ENCODE peak calls at places on chromosomes 13 and 19, in six cellular contexts. One of them, this sample, is unnamed.
A peak's percentile ranks its signal among the peaks of the same experiment; 100 is the strongest.

GRCh38 chr19:45508931-45509691 is 1.8 kb downstream of the VASP start:
- DNase-seq in gastrocnemius medialis: peak; percentile 43
- DNase-seq in tibial nerve: no peak
- DNase-seq in IMR-90: peak; percentile 66
- DNase-seq in uterus: peak; percentile 86
- DNase-seq in stomach: peak; percentile 73
- DNase-seq in this sample: peak; percentile 73

GRCh38 chr19:47272448-47273312 is 2.0 kb upstream of the INAFM1 start:
- DNase-seq in stomach: peak; percentile 38
- DNase-seq in IMR-90: no peak
- DNase-seq in gastrocnemius medialis: no peak
- DNase-seq in tibial nerve: peak; percentile 32
- DNase-seq in uterus: peak; percentile 71
- DNase-seq in this sample: peak; percentile 37

GRCh38 chr19:32040246-32040645 is 305.2 kb upstream of the ZNF507 start:
- DNase-seq in stomach: no peak
- DNase-seq in uterus: no peak
- DNase-seq in tibial nerve: no peak
- DNase-seq in gastrocnemius medialis: no peak
- DNase-seq in IMR-90: no peak
- DNase-seq in this sample: no peak

GRCh38 chr19:18364826-18365528 is 21.0 kb upstream of the GDF15 start:
- DNase-seq in IMR-90: peak; percentile 100
- DNase-seq in gastrocnemius medialis: peak; percentile 34
- DNase-seq in uterus: peak; percentile 92
- DNase-seq in tibial nerve: no peak
- DNase-seq in stomach: peak; percentile 92
- DNase-seq in this sample: peak; percentile 88

GRCh38 chr19:40613669-40614594 is 12.8 kb downstream of the LTBP4 start:
- DNase-seq in IMR-90: peak; percentile 72
- DNase-seq in tibial nerve: peak; percentile 83
- DNase-seq in uterus: peak; percentile 88
- DNase-seq in stomach: peak; percentile 83
- DNase-seq in gastrocnemius medialis: no peak
- DNase-seq in this sample: peak; percentile 85

GRCh38 chr13:95087746-95088305 is 213.4 kb downstream of the ABCC4 start:
- DNase-seq in gastrocnemius medialis: no peak
- DNase-seq in uterus: no peak
- DNase-seq in IMR-90: peak; percentile 63
- DNase-seq in stomach: no peak
- DNase-seq in tibial nerve: no peak
- DNase-seq in this sample: no peak

GRCh38 chr13:110396913-110397379 is 89.9 kb downstream of the COL4A2 start:
- DNase-seq in tibial nerve: peak; percentile 87
- DNase-seq in gastrocnemius medialis: peak; percentile 74
- DNase-seq in IMR-90: peak; percentile 100
- DNase-seq in uterus: peak; percentile 99
- DNase-seq in stomach: peak; percentile 62
- DNase-seq in this sample: peak; percentile 89

GRCh38 chr19:49712397-49712859 is 21.5 kb downstream of the CPT1C start:
- DNase-seq in tibial nerve: no peak
- DNase-seq in gastrocnemius medialis: peak; percentile 25
- DNase-seq in stomach: no peak
- DNase-seq in uterus: peak; percentile 95
- DNase-seq in IMR-90: peak; percentile 1
- DNase-seq in this sample: peak; percentile 78

GRCh38 chr13:84553252-84553651 is 671.0 kb upstream of the SLITRK1 start:
- DNase-seq in uterus: no peak
- DNase-seq in tibial nerve: no peak
- DNase-seq in IMR-90: no peak
- DNase-seq in gastrocnemius medialis: no peak
- DNase-seq in stomach: no peak
- DNase-seq in this sample: peak; percentile 38

GRCh38 chr13:39527301-39527700 is 75.7 kb downstream of the LHFPL6 start:
- DNase-seq in IMR-90: no peak
- DNase-seq in tibial nerve: no peak
- DNase-seq in stomach: no peak
- DNase-seq in gastrocnemius medialis: no peak
- DNase-seq in uterus: no peak
- DNase-seq in this sample: no peak

GRCh38 chr19:55279773-55280643 is at the start of gene HSPBP1:
- DNase-seq in stomach: peak; percentile 97
- DNase-seq in gastrocnemius medialis: peak; percentile 76
- DNase-seq in tibial nerve: peak; percentile 76
- DNase-seq in IMR-90: peak; percentile 91
- DNase-seq in uterus: peak; percentile 95
- DNase-seq in this sample: peak; percentile 94

GRCh38 chr13:43728411-43728810 is 58.4 kb downstream of the ENOX1 start:
- DNase-seq in tibial nerve: no peak
- DNase-seq in IMR-90: no peak
- DNase-seq in stomach: no peak
- DNase-seq in uterus: no peak
- DNase-seq in gastrocnemius medialis: no peak
- DNase-seq in this sample: no peak

GRCh38 chr19:46639356-46640061 is 3.5 kb upstream of the GNG8 start:
- DNase-seq in IMR-90: peak; percentile 58
- DNase-seq in uterus: peak; percentile 84
- DNase-seq in stomach: no peak
- DNase-seq in tibial nerve: no peak
- DNase-seq in gastrocnemius medialis: no peak
- DNase-seq in this sample: peak; percentile 31

GRCh38 chr13:62358646-62358932 is 942.9 kb upstream of the PCDH20 start:
- DNase-seq in stomach: no peak
- DNase-seq in uterus: no peak
- DNase-seq in IMR-90: no peak
- DNase-seq in gastrocnemius medialis: no peak
- DNase-seq in tibial nerve: no peak
- DNase-seq in this sample: no peak

GRCh38 chr19:29545866-29546582 is 20.2 kb downstream of the VSTM2B start:
- DNase-seq in stomach: no peak
- DNase-seq in gastrocnemius medialis: no peak
- DNase-seq in tibial nerve: no peak
- DNase-seq in uterus: no peak
- DNase-seq in IMR-90: no peak
- DNase-seq in this sample: no peak

GRCh38 chr13:73738626-73739025 is 395.6 kb downstream of the KLF12 start:
- DNase-seq in IMR-90: peak; percentile 28
- DNase-seq in tibial nerve: no peak
- DNase-seq in stomach: no peak
- DNase-seq in uterus: no peak
- DNase-seq in gastrocnemius medialis: no peak
- DNase-seq in this sample: no peak

GRCh38 chr13:110232146-110232545 is 74.8 kb downstream of the COL4A1 start:
- DNase-seq in uterus: no peak
- DNase-seq in gastrocnemius medialis: no peak
- DNase-seq in stomach: no peak
- DNase-seq in tibial nerve: no peak
- DNase-seq in IMR-90: no peak
- DNase-seq in this sample: no peak

GRCh38 chr19:50328257-50329145 is 676 bp downstream of the KCNC3 start:
- DNase-seq in IMR-90: no peak
- DNase-seq in tibial nerve: no peak
- DNase-seq in gastrocnemius medialis: no peak
- DNase-seq in stomach: no peak
- DNase-seq in uterus: no peak
- DNase-seq in this sample: no peak

GRCh38 chr13:24214528-24214927 is 54.0 kb downstream of the SPATA13 start:
- DNase-seq in gastrocnemius medialis: no peak
- DNase-seq in tibial nerve: no peak
- DNase-seq in stomach: no peak
- DNase-seq in uterus: no peak
- DNase-seq in IMR-90: no peak
- DNase-seq in this sample: no peak

GRCh38 chr19:46503848-46504453 is 8.3 kb upstream of the PNMA8B start:
- DNase-seq in stomach: no peak
- DNase-seq in uterus: no peak
- DNase-seq in tibial nerve: no peak
- DNase-seq in gastrocnemius medialis: no peak
- DNase-seq in IMR-90: no peak
- DNase-seq in this sample: no peak

GRCh38 chr13:41054919-41055619 is 6.2 kb upstream of the WBP4 start:
- DNase-seq in gastrocnemius medialis: no peak
- DNase-seq in IMR-90: no peak
- DNase-seq in tibial nerve: no peak
- DNase-seq in uterus: no peak
- DNase-seq in stomach: no peak
- DNase-seq in this sample: no peak

GRCh38 chr13:90302113-90302512 is 1045.4 kb upstream of the MIR17HG start:
- DNase-seq in tibial nerve: no peak
- DNase-seq in gastrocnemius medialis: no peak
- DNase-seq in stomach: no peak
- DNase-seq in IMR-90: peak; percentile 10
- DNase-seq in uterus: no peak
- DNase-seq in this sample: no peak

DNA sequence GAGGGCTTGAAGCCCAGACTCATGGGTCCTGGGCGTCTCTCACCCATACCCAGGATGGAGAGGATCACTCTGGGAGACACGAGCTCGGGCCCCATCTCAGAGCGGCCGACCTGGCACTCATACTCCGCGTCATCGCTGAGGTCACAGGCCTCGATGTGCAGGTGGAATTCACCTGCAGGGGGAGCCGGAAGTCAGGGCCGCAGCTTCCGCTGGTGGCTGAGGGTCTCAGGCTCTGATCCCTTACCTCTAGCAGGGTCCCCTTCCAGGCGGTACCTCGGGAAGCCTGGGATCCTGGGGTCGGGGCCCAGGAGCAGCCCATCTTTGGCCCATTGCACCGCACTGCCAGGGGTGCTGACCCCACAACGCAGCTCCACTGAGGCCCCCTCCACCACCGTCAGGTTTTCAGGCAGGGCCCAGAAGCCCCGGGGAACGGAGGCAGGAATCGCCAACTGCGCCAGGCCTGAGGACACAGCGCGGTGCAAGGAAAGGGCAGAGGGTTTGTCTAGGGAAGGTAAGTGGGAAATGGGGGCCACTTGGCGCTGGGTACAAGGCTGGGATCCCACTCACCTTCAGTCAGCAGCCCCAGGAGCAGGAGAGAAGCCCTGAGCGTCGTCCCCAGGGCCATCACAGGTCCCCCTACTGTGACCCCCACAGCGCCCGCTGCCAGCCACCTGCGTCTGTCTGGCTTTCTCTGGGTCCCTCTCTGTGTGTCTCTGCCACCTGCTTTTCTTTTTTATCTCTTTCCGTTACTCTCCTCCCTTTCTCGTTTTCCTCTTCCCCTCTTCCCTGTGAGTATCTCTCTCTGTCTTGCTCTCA is 883 bp downstream of the NPHS1 start:
- DNase-seq in stomach: no peak
- DNase-seq in uterus: no peak
- DNase-seq in IMR-90: no peak
- DNase-seq in tibial nerve: no peak
- DNase-seq in gastrocnemius medialis: no peak
- DNase-seq in this sample: no peak
- TF ChIP-seq POLR2A in stomach: no peak
- TF ChIP-seq POLR2A in uterus: no peak
- TF ChIP-seq POLR2A in IMR-90: no peak
- TF ChIP-seq POLR2A in tibial nerve: no peak
- TF ChIP-seq POLR2A in gastrocnemius medialis: no peak
- TF ChIP-seq POLR2A in this sample: no peak

DNA sequence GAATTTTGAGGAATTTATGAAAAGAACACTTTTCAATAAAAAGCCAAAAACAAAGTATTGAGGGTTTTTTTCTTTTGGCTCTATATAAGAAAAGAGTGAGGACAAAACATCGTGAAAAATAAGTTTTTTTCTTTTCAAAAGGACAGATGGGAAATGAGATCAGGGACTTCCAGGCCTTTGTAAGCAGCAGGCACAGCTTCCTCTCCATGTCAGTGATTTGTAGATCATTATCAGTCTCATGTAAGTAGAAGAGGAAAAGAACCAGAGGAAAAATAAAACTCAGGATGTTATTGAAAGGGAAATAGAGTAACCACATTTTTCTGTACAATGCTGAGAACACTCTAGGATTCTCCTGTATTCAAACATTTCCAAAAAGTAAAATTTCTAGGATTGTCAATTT is 29.9 kb downstream of the DOCK9 start:
- DNase-seq in stomach: no peak
- DNase-seq in IMR-90: no peak
- DNase-seq in uterus: no peak
- DNase-seq in tibial nerve: no peak
- DNase-seq in gastrocnemius medialis: no peak
- DNase-seq in this sample: no peak
- H3K4me3 ChIP-seq in stomach: no peak overlapping the region
- H3K4me3 ChIP-seq in IMR-90: no peak overlapping the region
- H3K4me3 ChIP-seq in uterus: no peak overlapping the region
- H3K4me3 ChIP-seq in tibial nerve: no peak overlapping the region
- H3K4me3 ChIP-seq in gastrocnemius medialis: no peak overlapping the region
- H3K4me3 ChIP-seq in this sample: no peak overlapping the region

GRCh38 chr13:50991624-50992610 is 82.3 kb downstream of the RNASEH2B start:
- DNase-seq in IMR-90: no peak
- DNase-seq in stomach: no peak
- DNase-seq in uterus: no peak
- DNase-seq in gastrocnemius medialis: no peak
- DNase-seq in tibial nerve: no peak
- DNase-seq in this sample: no peak
- H3K4me1 ChIP-seq in IMR-90: peaks cover 4% of the 10 kb centered on the region
- H3K4me1 ChIP-seq in stomach: peaks cover 47% of the 10 kb centered on the region
- H3K4me1 ChIP-seq in uterus: peaks cover 9% of the 10 kb centered on the region
- H3K4me1 ChIP-seq in gastrocnemius medialis: peaks cover 3% of the 10 kb centered on the region
- H3K4me1 ChIP-seq in tibial nerve: peaks cover 9% of the 10 kb centered on the region
- H3K4me1 ChIP-seq in this sample: peaks cover 10% of the 10 kb centered on the region

DNA sequence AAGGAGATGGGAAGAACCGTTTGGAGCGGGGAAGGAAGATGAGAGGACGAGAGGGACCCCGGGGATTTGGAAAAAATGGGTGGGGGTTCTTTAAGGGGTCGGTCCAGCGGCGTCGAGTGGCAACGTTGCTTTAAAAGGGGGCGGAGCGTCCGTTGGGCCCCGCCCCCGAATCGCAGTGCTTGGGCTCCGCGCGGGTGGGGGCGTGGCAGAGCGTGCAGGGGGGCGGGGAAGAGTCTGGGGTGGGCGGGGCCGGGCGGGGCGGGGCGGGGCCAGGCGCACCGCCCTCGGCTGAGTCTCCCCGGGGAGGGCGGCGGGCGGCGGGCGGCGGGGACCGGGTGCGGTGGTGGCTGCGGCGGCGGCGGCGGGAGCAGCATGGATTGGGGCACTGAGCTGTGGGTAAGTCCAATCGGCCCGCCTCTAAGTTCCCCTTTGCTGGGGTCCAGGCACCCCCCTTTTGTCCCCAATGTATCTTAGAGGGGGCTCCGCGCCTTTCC is at the start of gene TRIP10:
- DNase-seq in gastrocnemius medialis: peak; percentile 74
- DNase-seq in uterus: peak; percentile 90
- DNase-seq in stomach: peak; percentile 90
- DNase-seq in tibial nerve: peak; percentile 85
- DNase-seq in IMR-90: peak; percentile 72
- DNase-seq in this sample: peak; percentile 93
- TF ChIP-seq POLR2A in gastrocnemius medialis: peak; percentile 93
- TF ChIP-seq POLR2A in uterus: peak; percentile 73
- TF ChIP-seq POLR2A in stomach: no peak
- TF ChIP-seq POLR2A in tibial nerve: peak; percentile 72
- TF ChIP-seq POLR2A in IMR-90: no peak
- TF ChIP-seq POLR2A in this sample: no peak

This sample was measured in testis.